ENCODE peak calls at places on chromosomes 3 and 15, in eight cellular contexts. E is AG10803, K is A549, T is Panc1, G is cardiac muscle cell, U is uterus, M is GM13976, S is fibroblast of mammary gland. N is an unnamed sample.

GRCh38 chr15:81763304-81763703 is 282.5 kb downstream of the MEX3B start:
- DNase-seq in E (no peak), K (no peak), T (no peak), G (no peak), U (no peak), M (no peak), S (no peak), N (no peak)

GRCh38 chr3:38490288-38490860 is 5.8 kb upstream of the EXOG start:
- DNase-seq in E (peak), K (no peak), T (no peak), G (no peak), U (no peak), M (no peak), S (no peak), N (no peak)

GRCh38 chr3:73143821-73144237 is 82.4 kb downstream of the EBLN2 start:
- DNase-seq in E (peak), K (no peak), T (no peak), G (no peak), U (no peak), M (no peak), S (peak), N (no peak)

GRCh38 chr3:55615694-55616310 is 128.7 kb upstream of the WNT5A start:
- DNase-seq in E (peak), K (no peak), T (no peak), G (peak), U (no peak), M (no peak), S (no peak), N (no peak)

GRCh38 chr3:15646924-15647511 is 45.5 kb downstream of the BTD start:
- DNase-seq in E (peak), K (peak), T (peak), G (no peak), U (peak), M (no peak), S (peak), N (peak)

GRCh38 chr3:49006591-49007067 is 562 bp upstream of the WDR6 start:
- DNase-seq in E (peak), K (no peak), T (no peak), G (peak), U (peak), M (no peak), S (peak), N (peak)

GRCh38 chr3:119726909-119727308 is 24.1 kb downstream of the CFAP91 start:
- DNase-seq in E (no peak), K (no peak), T (no peak), G (no peak), U (no peak), M (no peak), S (no peak), N (no peak)

GRCh38 chr3:187832202-187832601 is 86.9 kb upstream of the BCL6 start:
- DNase-seq in E (no peak), K (no peak), T (no peak), G (no peak), U (no peak), M (no peak), S (no peak), N (no peak)

GRCh38 chr3:101521251-101521701 is 8.3 kb upstream of the SENP7 start:
- DNase-seq in E (no peak), K (no peak), T (no peak), G (no peak), U (no peak), M (no peak), S (no peak), N (no peak)

GRCh38 chr3:152436707-152437615 is 168.2 kb downstream of the MBNL1 start:
- DNase-seq in E (peak), K (no peak), T (no peak), G (no peak), U (no peak), M (no peak), S (peak), N (no peak)

GRCh38 chr15:68704496-68705021 is 116.1 kb downstream of the ANP32A start:
- DNase-seq in E (no peak), K (no peak), T (no peak), G (peak), U (no peak), M (no peak), S (no peak), N (no peak)

GRCh38 chr3:4995500-4996053 is 16.3 kb downstream of the BHLHE40 start:
- DNase-seq in E (peak), K (no peak), T (no peak), G (no peak), U (no peak), M (no peak), S (peak), N (no peak)

GRCh38 chr15:98597666-98598065 is 50.7 kb upstream of the IGF1R start:
- DNase-seq in E (no peak), K (no peak), T (no peak), G (no peak), U (no peak), M (no peak), S (no peak), N (no peak)

GRCh38 chr3:47013231-47013630 is 33.8 kb downstream of the NBEAL2 start:
- DNase-seq in E (no peak), K (no peak), T (no peak), G (no peak), U (no peak), M (no peak), S (no peak), N (no peak)

GRCh38 chr15:75641176-75641498 is 1.1 kb upstream of the IMP3 start:
- DNase-seq in E (no peak), K (no peak), T (no peak), G (no peak), U (no peak), M (no peak), S (no peak), N (no peak)

GRCh38 chr3:170858599-170858998 is 11.4 kb downstream of the RPL22L1 start:
- DNase-seq in E (no peak), K (no peak), T (no peak), G (no peak), U (no peak), M (no peak), S (no peak), N (no peak)

DNA sequence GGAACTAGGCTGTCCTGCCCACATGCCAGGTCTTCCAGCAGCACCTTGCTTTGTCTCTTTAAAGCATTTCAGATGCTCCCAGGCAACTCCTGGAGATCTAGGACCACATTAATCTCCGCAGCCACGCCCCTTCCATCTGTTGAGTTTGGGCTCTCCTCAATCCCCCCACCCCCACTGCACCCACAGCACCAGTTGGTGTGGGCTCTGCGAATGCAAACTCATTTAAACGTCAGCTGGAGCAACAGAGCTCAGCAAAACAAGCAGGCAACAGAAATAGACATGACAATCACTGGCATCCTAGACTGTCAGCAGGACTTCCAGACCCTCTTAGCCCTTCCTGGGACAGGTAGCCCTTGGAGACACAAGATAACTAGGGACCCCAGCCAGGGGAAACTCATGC is 106.9 kb downstream of the LSM3 start:
- DNase-seq in E (no peak), K (no peak), T (no peak), G (no peak), U (no peak), M (no peak), S (no peak), N (no peak)
- TF ChIP-seq CTCF in E (no peak), K (no peak), T (no peak), G (no peak), U (no peak), M (no peak), S (no peak), N (no peak)

DNA sequence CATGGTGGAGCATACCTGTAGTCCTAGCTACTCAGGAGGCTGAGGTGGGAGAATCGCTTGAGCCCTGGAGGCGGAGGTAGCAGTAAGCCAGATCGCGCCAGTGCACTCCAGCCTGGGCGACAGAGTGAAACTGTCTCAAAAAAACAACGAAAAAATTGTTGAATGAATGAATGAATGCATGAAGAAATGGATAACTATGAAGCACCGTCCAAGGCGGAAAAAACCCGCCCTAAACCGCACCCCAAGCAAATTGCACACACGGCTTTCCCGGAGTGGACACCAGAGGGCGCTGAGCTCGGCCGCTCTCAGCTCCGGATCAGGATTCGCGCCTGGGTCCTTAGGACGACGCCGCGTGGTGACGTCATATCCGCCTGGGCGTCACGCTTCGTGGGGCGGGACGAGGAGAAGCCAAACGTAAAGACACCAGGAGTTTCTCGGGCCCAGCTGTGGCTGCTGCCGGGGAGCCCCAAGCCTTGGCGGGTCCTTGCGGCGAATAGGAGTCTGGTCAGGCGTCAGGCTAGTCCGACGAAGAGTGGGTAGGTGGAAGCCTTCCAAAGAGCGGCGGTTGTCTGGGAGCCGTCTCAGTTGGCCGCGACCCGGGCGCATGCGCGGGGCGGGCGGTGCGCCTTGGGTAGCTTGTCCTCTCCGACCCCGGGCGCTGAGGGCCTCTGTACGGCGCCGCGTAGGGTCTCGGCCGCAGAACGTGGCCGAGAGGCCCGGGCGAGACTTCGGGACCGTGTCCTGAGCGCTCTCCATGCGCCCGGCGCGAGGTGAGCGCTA is at the start of the genes HTD2 and RPP14:
- DNase-seq in E (peak), K (peak), T (peak), G (peak), U (peak), M (peak), S (peak), N (peak)
- TF ChIP-seq CTCF in E (peak), K (peak), T (peak), G (peak), U (peak), M (peak), S (peak), N (peak)

GRCh38 chr3:163490119-163490518 is 1588.2 kb downstream of the SI start:
- DNase-seq in E (peak), K (peak), T (peak), G (peak), U (no peak), M (peak), S (peak), N (peak)
- TF ChIP-seq CTCF in E (peak), K (peak), T (peak), G (peak), U (no peak), M (peak), S (peak), N (peak)

GRCh38 chr3:98573231-98573728 is 20.1 kb downstream of the CPOX start:
- DNase-seq in E (no peak), K (no peak), T (no peak), G (no peak), U (no peak), M (no peak), S (peak), N (peak)
- TF ChIP-seq CTCF in E (peak), K (peak), T (peak), G (peak), U (no peak), M (peak), S (peak), N (peak)

DNA sequence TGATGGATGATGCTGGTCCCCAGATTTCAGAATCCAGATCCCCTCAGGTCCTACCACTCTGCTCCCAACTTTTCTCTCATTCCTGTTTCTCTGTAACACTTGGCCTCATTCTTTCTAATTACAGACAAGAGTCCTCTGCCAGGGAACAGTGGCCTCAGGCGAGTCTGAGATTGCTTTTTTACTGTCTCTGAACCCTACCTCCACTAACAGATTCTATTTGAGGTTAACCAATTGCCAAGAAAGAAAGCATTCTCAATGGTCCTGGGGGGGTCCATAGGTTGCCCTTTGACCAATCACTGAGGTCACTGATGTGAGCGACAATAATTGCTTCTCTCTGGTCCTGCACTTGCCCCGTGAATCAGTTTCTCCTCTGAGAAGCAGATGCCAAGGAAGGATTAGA is 145.2 kb upstream of the TMEM108 start:
- DNase-seq in E (no peak), K (no peak), T (no peak), G (no peak), U (no peak), M (no peak), S (no peak), N (no peak)
- TF ChIP-seq CTCF in E (no peak), K (no peak), T (no peak), G (no peak), U (no peak), M (no peak), S (no peak), N (no peak)

DNA sequence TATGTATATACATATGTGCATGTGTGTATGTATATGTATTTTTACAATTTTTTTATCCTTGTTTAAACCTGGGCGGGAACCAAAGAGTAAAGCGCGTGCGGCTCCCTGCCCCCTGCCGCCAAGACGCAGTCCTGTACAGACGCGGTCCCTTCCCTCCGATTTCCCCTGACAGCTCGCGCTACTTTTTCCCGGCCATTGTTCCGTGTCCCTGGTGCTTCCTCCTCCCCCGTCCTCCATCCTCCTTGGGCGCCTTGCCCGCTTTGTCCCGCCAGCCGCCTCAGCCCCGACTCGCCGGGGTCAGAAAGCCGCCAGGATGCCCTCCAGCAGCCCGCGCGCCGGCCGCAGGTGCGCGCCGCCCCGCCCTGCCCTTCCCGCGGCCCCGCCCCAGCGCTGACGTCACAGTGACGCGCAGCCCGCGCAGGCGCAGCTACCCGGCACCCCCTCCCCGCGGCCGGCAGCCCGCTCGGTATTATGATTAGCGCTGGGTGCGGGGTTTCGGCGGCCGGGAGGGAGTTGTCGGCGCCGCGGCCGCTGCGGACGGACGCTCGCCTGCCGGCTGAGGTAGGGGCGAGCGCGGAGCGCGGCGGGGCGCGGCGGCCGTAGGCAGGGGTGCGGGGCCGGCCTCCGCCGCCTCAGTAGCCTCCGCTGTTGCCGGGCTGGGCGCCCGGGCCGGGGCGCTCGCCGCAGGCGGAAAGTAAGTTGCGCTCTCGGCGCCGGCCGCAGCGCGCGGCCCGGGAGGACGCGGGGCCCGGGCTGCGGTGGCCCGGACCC is at the start of gene SNRK:
- DNase-seq in E (peak), K (peak), T (peak), G (peak), U (peak), M (peak), S (peak), N (peak)
- TF ChIP-seq CTCF in E (peak), K (no peak), T (no peak), G (peak), U (peak), M (no peak), S (peak), N (peak)